ENCODE peak calls at places on chromosome 21, in seven cellular contexts. W is anterior cingulate cortex; M is T-helper 17 cell; Y is amygdala; E is NCI-H1092; Z is progenitor cell of endocrine pancreas; A is stimulated activated CD8-positive, alpha-beta memory T cell treated with anti-CD3 and anti-CD28 coated beads, Interleukin-7, amount 100 ng/mL, for 1 hour. S is an unnamed sample.

GRCh38 chr21:17387030-17387617 is 125.7 kb upstream of the CXADR start:
- DNase-seq in W (no peak), M (no peak), Y (peak), E (peak), Z (peak), A (peak), S (no peak)

GRCh38 chr21:39048064-39048463 is 135.2 kb downstream of the PSMG1 start:
- DNase-seq in W (no peak), M (no peak), Y (no peak), E (no peak), Z (no peak), A (no peak), S (no peak)

GRCh38 chr21:25555492-25555891 is 51.8 kb downstream of the MRPL39 start:
- DNase-seq in W (no peak), M (no peak), Y (no peak), E (no peak), Z (no peak), A (no peak), S (no peak)

GRCh38 chr21:30747159-30747558 is at the start of gene KRTAP21-2:
- DNase-seq in W (no peak), M (no peak), Y (no peak), E (no peak), Z (no peak), A (no peak), S (no peak)

GRCh38 chr21:41369105-41369914 is 7.5 kb downstream of the MX2 start:
- DNase-seq in W (no peak), M (peak), Y (no peak), E (peak), Z (no peak), A (no peak), S (peak)

GRCh38 chr21:43658769-43659135 is 536 bp downstream of the HSF2BP start:
- DNase-seq in W (peak), M (no peak), Y (no peak), E (no peak), Z (no peak), A (no peak), S (no peak)

GRCh38 chr21:42400525-42400924 is 3.2 kb upstream of the UBASH3A start:
- DNase-seq in W (no peak), M (no peak), Y (no peak), E (no peak), Z (no peak), A (no peak), S (no peak)

GRCh38 chr21:39737376-39738000 is 7.5 kb upstream of the IGSF5 start:
- DNase-seq in W (no peak), M (no peak), Y (no peak), E (no peak), Z (no peak), A (no peak), S (no peak)